ENCODE peak calls at places on chromosomes 1 and 21, in four cellular contexts. One of them, this sample, is unnamed. For H3K9me3, the result is how much of the 10 kb centered on the place peaks cover.

GRCh38 chr1:30386145-30386926 is 337.0 kb downstream of the MATN1 start:
- DNase-seq in upper lobe of left lung: no peak
- DNase-seq in body of pancreas: no peak
- DNase-seq in adrenal gland: no peak
- DNase-seq in this sample: no peak

GRCh38 chr21:18840239-18840638 is 436.7 kb upstream of the TMPRSS15 start:
- DNase-seq in upper lobe of left lung: no peak
- DNase-seq in body of pancreas: no peak
- DNase-seq in adrenal gland: no peak
- DNase-seq in this sample: no peak

GRCh38 chr1:30385246-30385940 is 338.0 kb downstream of the MATN1 start:
- DNase-seq in upper lobe of left lung: no peak
- DNase-seq in body of pancreas: no peak
- DNase-seq in adrenal gland: no peak
- DNase-seq in this sample: no peak

GRCh38 chr1:203676455-203676854 is 49.8 kb downstream of the ATP2B4 start:
- DNase-seq in upper lobe of left lung: no peak
- DNase-seq in body of pancreas: no peak
- DNase-seq in adrenal gland: no peak
- DNase-seq in this sample: no peak

GRCh38 chr1:21573475-21573874 is 64.3 kb downstream of the ALPL start:
- DNase-seq in upper lobe of left lung: no peak
- DNase-seq in body of pancreas: no peak
- DNase-seq in adrenal gland: no peak
- DNase-seq in this sample: no peak

GRCh38 chr1:219100059-219100458 is 73.6 kb upstream of the LYPLAL1 start:
- DNase-seq in upper lobe of left lung: no peak
- DNase-seq in body of pancreas: no peak
- DNase-seq in adrenal gland: no peak
- DNase-seq in this sample: no peak

GRCh38 chr1:175385316-175385715 is 192.7 kb upstream of the KIAA0040 start:
- DNase-seq in upper lobe of left lung: no peak
- DNase-seq in body of pancreas: no peak
- DNase-seq in adrenal gland: no peak
- DNase-seq in this sample: no peak

GRCh38 chr21:33865996-33866575 is 49.5 kb downstream of the ATP5PO start:
- DNase-seq in upper lobe of left lung: no peak
- DNase-seq in body of pancreas: no peak
- DNase-seq in adrenal gland: no peak
- DNase-seq in this sample: peak

GRCh38 chr1:11690669-11691301 is 725 bp upstream of the DRAXIN start:
- DNase-seq in upper lobe of left lung: peak
- DNase-seq in body of pancreas: no peak
- DNase-seq in adrenal gland: no peak
- DNase-seq in this sample: peak

GRCh38 chr1:211579434-211580302 is 707 bp upstream of the SLC30A1 start:
- DNase-seq in upper lobe of left lung: no peak
- DNase-seq in body of pancreas: peak
- DNase-seq in adrenal gland: no peak
- DNase-seq in this sample: peak

GRCh38 chr1:13798120-13798519 is 98.1 kb downstream of the PRDM2 start:
- DNase-seq in upper lobe of left lung: no peak
- DNase-seq in body of pancreas: no peak
- DNase-seq in adrenal gland: no peak
- DNase-seq in this sample: no peak

GRCh38 chr21:42039911-42040351 is 29.8 kb upstream of the ZBTB21 start:
- DNase-seq in upper lobe of left lung: no peak
- DNase-seq in body of pancreas: no peak
- DNase-seq in adrenal gland: no peak
- DNase-seq in this sample: no peak

GRCh38 chr1:11179125-11179524 is 10.0 kb upstream of the ANGPTL7 start:
- DNase-seq in upper lobe of left lung: no peak
- DNase-seq in body of pancreas: no peak
- DNase-seq in adrenal gland: no peak
- DNase-seq in this sample: no peak

GRCh38 chr1:218347316-218347712 is 2.2 kb downstream of the TGFB2 start:
- DNase-seq in upper lobe of left lung: no peak
- DNase-seq in body of pancreas: no peak
- DNase-seq in adrenal gland: no peak
- DNase-seq in this sample: peak

GRCh38 chr1:196531737-196532514 is 76.3 kb downstream of the KCNT2 start:
- DNase-seq in upper lobe of left lung: no peak
- DNase-seq in body of pancreas: no peak
- DNase-seq in adrenal gland: no peak
- DNase-seq in this sample: no peak

GRCh38 chr1:115063238-115063901 is 25.9 kb downstream of the TSPAN2 start:
- DNase-seq in upper lobe of left lung: no peak
- DNase-seq in body of pancreas: no peak
- DNase-seq in adrenal gland: no peak
- DNase-seq in this sample: no peak

GRCh38 chr1:212377644-212378043 is 37.0 kb downstream of the PACC1 start:
- DNase-seq in upper lobe of left lung: no peak
- DNase-seq in body of pancreas: no peak
- DNase-seq in adrenal gland: no peak
- DNase-seq in this sample: no peak

GRCh38 chr1:118563969-118564951 is 379.2 kb upstream of the SPAG17 start:
- DNase-seq in upper lobe of left lung: no peak
- DNase-seq in body of pancreas: no peak
- DNase-seq in adrenal gland: no peak
- DNase-seq in this sample: no peak

GRCh38 chr1:27099904-27100796 is 54.8 kb downstream of the SLC9A1 start:
- DNase-seq in upper lobe of left lung: no peak
- DNase-seq in body of pancreas: no peak
- DNase-seq in adrenal gland: no peak
- DNase-seq in this sample: no peak

GRCh38 chr1:116486424-116486823 is 84.4 kb downstream of the CD58 start:
- DNase-seq in upper lobe of left lung: no peak
- DNase-seq in body of pancreas: no peak
- DNase-seq in adrenal gland: no peak
- DNase-seq in this sample: no peak

GRCh38 chr1:99956755-99957154 is 13.0 kb upstream of the SLC35A3 start:
- DNase-seq in upper lobe of left lung: no peak
- DNase-seq in body of pancreas: no peak
- DNase-seq in adrenal gland: no peak
- DNase-seq in this sample: no peak

GRCh38 chr21:30349572-30349971 is 1.2 kb upstream of the KRTAP23-1 start:
- DNase-seq in upper lobe of left lung: no peak
- DNase-seq in body of pancreas: no peak
- DNase-seq in adrenal gland: no peak
- DNase-seq in this sample: no peak

GRCh38 chr1:34709547-34709946 is 45.3 kb upstream of the GJB5 start:
- DNase-seq in upper lobe of left lung: no peak
- DNase-seq in body of pancreas: no peak
- DNase-seq in adrenal gland: no peak
- DNase-seq in this sample: no peak

GRCh38 chr1:11643782-11644181 is 10.4 kb downstream of the FBXO2 start:
- DNase-seq in upper lobe of left lung: no peak
- DNase-seq in body of pancreas: no peak
- DNase-seq in adrenal gland: no peak
- DNase-seq in this sample: no peak

GRCh38 chr1:189859385-189859977 is 618.2 kb downstream of the BRINP3 start:
- DNase-seq in upper lobe of left lung: no peak
- DNase-seq in body of pancreas: no peak
- DNase-seq in adrenal gland: no peak
- DNase-seq in this sample: no peak

GRCh38 chr1:93768380-93768863 is 86.8 kb upstream of the BCAR3 start:
- DNase-seq in upper lobe of left lung: no peak
- DNase-seq in body of pancreas: no peak
- DNase-seq in adrenal gland: no peak
- DNase-seq in this sample: no peak

GRCh38 chr1:60227581-60228252 is 154.1 kb upstream of the C1orf87 start:
- DNase-seq in upper lobe of left lung: no peak
- DNase-seq in body of pancreas: no peak
- DNase-seq in adrenal gland: no peak
- DNase-seq in this sample: no peak

GRCh38 chr1:113456967-113457366 is 66.7 kb downstream of the MAGI3 start:
- DNase-seq in upper lobe of left lung: no peak
- DNase-seq in body of pancreas: peak
- DNase-seq in adrenal gland: peak
- DNase-seq in this sample: peak

GRCh38 chr21:32367158-32367557 is 25.7 kb downstream of the URB1 start:
- DNase-seq in upper lobe of left lung: no peak
- DNase-seq in body of pancreas: no peak
- DNase-seq in adrenal gland: no peak
- DNase-seq in this sample: no peak

GRCh38 chr1:58035523-58035922 is 511.0 kb downstream of the OMA1 start:
- DNase-seq in upper lobe of left lung: no peak
- DNase-seq in body of pancreas: no peak
- DNase-seq in adrenal gland: no peak
- DNase-seq in this sample: no peak

GRCh38 chr21:46509760-46510159 is 51.1 kb downstream of the DIP2A start:
- DNase-seq in upper lobe of left lung: no peak
- DNase-seq in body of pancreas: peak
- DNase-seq in adrenal gland: no peak
- DNase-seq in this sample: no peak

GRCh38 chr21:20045197-20045596 is 953.0 kb upstream of the NCAM2 start:
- DNase-seq in upper lobe of left lung: no peak
- DNase-seq in body of pancreas: no peak
- DNase-seq in adrenal gland: no peak
- DNase-seq in this sample: no peak

GRCh38 chr1:244234009-244234643 is 183.0 kb downstream of the ZBTB18 start:
- DNase-seq in upper lobe of left lung: peak
- DNase-seq in body of pancreas: no peak
- DNase-seq in adrenal gland: no peak
- DNase-seq in this sample: no peak

GRCh38 chr1:145942891-145943290 is 14.9 kb downstream of the LIX1L start:
- DNase-seq in upper lobe of left lung: no peak
- DNase-seq in body of pancreas: no peak
- DNase-seq in adrenal gland: no peak
- DNase-seq in this sample: no peak

DNA sequence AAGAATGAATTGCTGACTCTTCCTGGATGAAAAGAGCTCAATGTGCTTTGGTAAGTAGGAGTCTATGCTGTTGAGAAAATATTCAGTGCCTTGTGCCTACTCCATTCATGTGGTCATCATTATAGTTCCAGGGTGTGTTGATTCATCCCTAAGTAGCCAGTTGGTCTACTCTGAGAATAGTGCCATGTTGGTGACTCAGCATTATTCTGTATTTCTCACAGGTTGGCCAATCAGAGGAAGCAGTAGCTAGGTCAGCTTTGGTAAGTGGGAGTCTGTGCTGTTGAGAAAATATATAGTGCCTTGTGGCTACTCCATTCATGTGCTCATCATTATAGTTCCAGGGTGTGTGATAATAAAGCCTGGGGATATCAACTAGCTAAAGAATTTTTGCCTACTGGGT is 397.3 kb downstream of the AGBL4 start:
- DNase-seq in upper lobe of left lung: no peak
- DNase-seq in body of pancreas: no peak
- DNase-seq in adrenal gland: no peak
- DNase-seq in this sample: no peak
- H3K9me3 ChIP-seq in upper lobe of left lung: under half
- H3K9me3 ChIP-seq in body of pancreas: under half
- H3K9me3 ChIP-seq in adrenal gland: under half
- H3K9me3 ChIP-seq in this sample: under half

DNA sequence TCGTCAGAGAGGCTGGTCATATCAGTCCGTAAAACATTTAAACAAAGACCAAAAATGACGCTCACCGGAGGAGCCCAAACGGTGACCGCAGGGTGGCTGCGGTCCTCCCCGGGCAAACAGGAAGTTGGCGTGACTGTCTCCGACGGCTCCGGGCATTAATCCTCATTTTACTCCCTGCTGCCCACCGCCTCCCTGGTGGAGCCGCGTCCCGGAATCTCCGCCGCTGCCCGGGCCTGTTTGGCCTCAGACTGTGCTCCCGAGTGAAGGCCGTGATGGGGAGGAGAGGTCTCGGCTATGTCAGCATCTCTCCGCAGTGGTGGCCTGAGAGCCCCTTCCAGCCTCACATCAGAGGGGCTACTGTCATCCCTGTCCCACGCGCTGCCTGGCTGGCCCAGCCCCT is 9.9 kb downstream of the PRDM16 start:
- DNase-seq in upper lobe of left lung: peak
- DNase-seq in body of pancreas: no peak
- DNase-seq in adrenal gland: no peak
- DNase-seq in this sample: no peak
- H3K4me3 ChIP-seq in upper lobe of left lung: no peak
- H3K4me3 ChIP-seq in body of pancreas: no peak
- H3K4me3 ChIP-seq in adrenal gland: no peak
- H3K4me3 ChIP-seq in this sample: no peak

DNA sequence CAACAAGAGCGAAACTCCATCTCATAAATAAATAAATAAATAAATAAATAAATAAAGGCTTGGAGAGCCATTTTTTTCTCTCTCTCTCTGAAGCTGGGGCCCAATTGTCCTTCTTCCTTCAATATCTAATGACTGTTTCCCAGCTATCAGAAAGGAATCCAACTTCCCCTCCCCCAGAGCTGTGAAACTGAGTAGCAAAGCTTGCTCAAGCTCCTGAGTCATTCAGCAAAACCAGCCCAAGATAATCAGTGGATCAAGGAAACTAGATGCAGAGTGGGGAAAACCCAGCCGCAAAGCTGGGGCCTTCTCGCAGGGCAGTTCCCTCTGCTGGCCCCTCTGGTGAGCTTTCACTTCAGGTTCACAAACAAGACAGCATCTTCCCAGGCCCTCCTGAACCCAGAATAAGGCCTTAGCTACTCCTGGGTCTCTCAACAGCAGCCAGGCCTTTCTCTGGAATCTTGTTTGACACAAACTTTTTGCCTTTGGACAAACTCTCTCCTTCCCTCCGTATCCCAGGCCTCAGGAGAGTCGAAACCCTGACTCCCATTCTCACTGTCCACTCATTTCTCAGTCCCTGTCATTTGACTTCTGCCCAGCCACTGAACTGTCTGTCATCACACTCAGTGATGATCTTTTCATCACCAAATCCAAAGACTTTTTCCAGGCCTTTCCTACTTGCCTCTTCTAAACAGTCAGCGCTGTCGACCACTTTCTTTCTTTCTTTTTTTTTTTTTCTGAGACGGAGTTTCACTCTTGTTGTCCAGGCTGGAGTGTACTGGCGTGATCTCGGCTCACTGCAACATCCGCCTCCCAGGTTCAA is 18.0 kb upstream of the PTP4A2 start:
- DNase-seq in upper lobe of left lung: no peak
- DNase-seq in body of pancreas: peak
- DNase-seq in adrenal gland: peak
- DNase-seq in this sample: peak
- TF ChIP-seq POLR2A in upper lobe of left lung: peak
- TF ChIP-seq POLR2A in body of pancreas: peak
- TF ChIP-seq POLR2A in adrenal gland: peak
- TF ChIP-seq POLR2A in this sample: peak

DNA sequence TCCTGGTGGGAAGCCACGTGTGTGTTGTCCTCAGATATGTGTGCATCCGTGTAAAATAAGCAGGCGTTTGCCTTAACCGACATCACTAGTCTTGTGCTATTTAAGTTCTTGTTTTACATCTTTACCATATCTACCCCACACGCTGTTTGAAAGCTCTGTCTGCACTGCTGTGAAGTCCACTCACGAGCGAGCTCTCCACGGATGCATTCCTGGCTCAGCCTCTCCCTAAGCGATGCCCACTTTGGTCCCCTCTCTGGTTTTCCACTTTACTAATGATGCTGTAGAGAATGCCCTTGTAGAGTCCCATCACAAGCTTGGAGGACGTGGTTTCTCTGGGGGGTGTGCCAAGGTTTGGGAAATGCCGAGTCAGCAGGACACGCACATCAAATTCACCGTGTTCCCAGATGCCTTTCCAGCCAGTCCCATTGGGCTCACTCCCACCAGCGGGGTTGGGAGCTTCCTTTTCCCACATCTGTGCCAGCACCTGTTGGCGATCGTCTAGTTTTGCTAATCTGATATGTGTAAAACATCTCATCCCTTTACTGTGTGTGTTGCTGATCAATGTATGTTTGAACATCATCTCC is 43.8 kb downstream of the ACTL8 start:
- DNase-seq in upper lobe of left lung: no peak
- DNase-seq in body of pancreas: no peak
- DNase-seq in adrenal gland: no peak
- DNase-seq in this sample: no peak
- H3K9me3 ChIP-seq in upper lobe of left lung: under half
- H3K9me3 ChIP-seq in body of pancreas: under half
- H3K9me3 ChIP-seq in adrenal gland: under half
- H3K9me3 ChIP-seq in this sample: under half

This sample was measured in thyroid gland.